ENCODE peak calls at places on chromosomes 2 and 18, in ten cellular contexts. V is Calu3, I is glutamatergic neuron, O is pancreas, U is GM12878, X is activated B cell treated with CpG ODN at 0.5 μM for 24 hours, H is esophagus muscularis mucosa, C is tibial artery, N is astrocyte of the spinal cord, J is MCF 10A. A is an unnamed sample.

GRCh38 chr2:177597759-177598158 is 205.2 kb downstream of the AGPS start:
- DNase-seq in V (no peak), I (no peak), O (no peak), U (no peak), X (no peak), H (no peak), C (no peak), N (no peak), J (no peak), A (peak)

GRCh38 chr2:100936070-100936741 is 65.9 kb upstream of the RPL31 start:
- DNase-seq in V (no peak), I (no peak), O (no peak), U (no peak), X (no peak), H (no peak), C (no peak), N (no peak), J (no peak), A (no peak)

GRCh38 chr2:201182650-201183372 is at the start of gene CASP10:
- DNase-seq in V (peak), I (no peak), O (peak), U (peak), X (no peak), H (no peak), C (no peak), N (peak), J (peak), A (no peak)

GRCh38 chr18:63890950-63891304 is 3.4 kb downstream of the SERPINB2 start:
- DNase-seq in V (no peak), I (no peak), O (no peak), U (no peak), X (no peak), H (no peak), C (no peak), N (peak), J (no peak), A (no peak)

GRCh38 chr2:110114007-110114591 is 1.5 kb downstream of the MALL start:
- DNase-seq in V (peak), I (no peak), O (no peak), U (no peak), X (no peak), H (peak), C (no peak), N (peak), J (peak), A (no peak)

GRCh38 chr2:150974864-150975263 is 286.8 kb downstream of the RBM43 start:
- DNase-seq in V (no peak), I (no peak), O (no peak), U (no peak), X (no peak), H (no peak), C (no peak), N (no peak), J (no peak), A (no peak)

GRCh38 chr2:56132138-56132537 is 51.7 kb upstream of the CCDC85A start:
- DNase-seq in V (no peak), I (no peak), O (no peak), U (no peak), X (no peak), H (no peak), C (no peak), N (peak), J (peak), A (no peak)

GRCh38 chr2:140187086-140187485 is 1406.9 kb upstream of the NXPH2 start:
- DNase-seq in V (no peak), I (no peak), O (no peak), U (no peak), X (no peak), H (no peak), C (no peak), N (no peak), J (no peak), A (no peak)

GRCh38 chr2:58651930-58652329 is 410.8 kb upstream of the FANCL start:
- DNase-seq in V (no peak), I (no peak), O (no peak), U (no peak), X (no peak), H (no peak), C (no peak), N (no peak), J (no peak), A (no peak)

GRCh38 chr18:73124165-73124564 is 256.4 kb upstream of the NETO1 start:
- DNase-seq in V (no peak), I (no peak), O (no peak), U (no peak), X (no peak), H (no peak), C (no peak), N (peak), J (no peak), A (no peak)

GRCh38 chr2:148645925-148646559 is 1.5 kb downstream of the EPC2 start:
- DNase-seq in V (peak), I (no peak), O (peak), U (peak), X (no peak), H (no peak), C (peak), N (peak), J (peak), A (no peak)

GRCh38 chr2:173043466-173043865 is 32.2 kb upstream of the MAP3K20 start:
- DNase-seq in V (no peak), I (no peak), O (peak), U (no peak), X (no peak), H (peak), C (peak), N (no peak), J (no peak), A (no peak)

GRCh38 chr2:24492283-24493272 is 1.5 kb downstream of the NCOA1 start:
- DNase-seq in V (no peak), I (no peak), O (peak), U (no peak), X (no peak), H (no peak), C (peak), N (no peak), J (no peak), A (no peak)

GRCh38 chr18:70301667-70302066 is 12.8 kb downstream of the SOCS6 start:
- DNase-seq in V (no peak), I (no peak), O (no peak), U (no peak), X (no peak), H (no peak), C (no peak), N (no peak), J (no peak), A (no peak)

GRCh38 chr18:70296289-70296688 is 7.4 kb downstream of the SOCS6 start:
- DNase-seq in V (peak), I (no peak), O (no peak), U (no peak), X (no peak), H (no peak), C (no peak), N (no peak), J (no peak), A (no peak)

GRCh38 chr18:70296781-70297180 is 7.9 kb downstream of the SOCS6 start:
- DNase-seq in V (no peak), I (no peak), O (no peak), U (no peak), X (no peak), H (no peak), C (no peak), N (no peak), J (no peak), A (no peak)

GRCh38 chr18:70295633-70296188 is 6.9 kb downstream of the SOCS6 start:
- DNase-seq in V (no peak), I (no peak), O (no peak), U (no peak), X (no peak), H (no peak), C (no peak), N (no peak), J (no peak), A (no peak)

DNA sequence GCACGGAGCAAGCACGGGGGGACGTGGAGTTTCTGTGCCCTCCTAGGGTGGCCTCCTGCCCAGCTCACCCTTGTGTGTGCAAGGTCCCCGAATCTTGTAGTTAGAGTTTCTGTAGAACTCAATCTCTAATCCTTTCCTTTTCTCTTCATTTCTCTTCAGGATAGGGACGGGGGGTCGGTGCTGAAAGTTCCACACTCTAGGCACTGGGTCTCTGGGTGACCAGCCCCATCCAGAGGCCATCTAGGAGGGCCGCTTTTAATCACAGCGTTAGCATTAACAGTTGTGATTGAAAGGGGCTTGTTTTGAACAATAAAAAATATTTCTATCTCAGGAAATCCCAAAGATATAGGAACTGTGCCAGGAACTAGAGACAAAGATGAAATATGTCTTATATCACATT is 10.5 kb downstream of the SOCS6 start:
- DNase-seq in V (no peak), I (no peak), O (no peak), U (no peak), X (no peak), H (no peak), C (no peak), N (no peak), J (no peak), A (no peak)
- TF ChIP-seq CTCF in V (no peak), I (no peak), O (no peak), U (no peak), X (no peak), H (no peak), C (no peak), N (no peak), J (no peak), A (no peak)

GRCh38 chr2:30691948-30692828 is 115.1 kb downstream of the CAPN13 start:
- DNase-seq in V (no peak), I (no peak), O (no peak), U (no peak), X (no peak), H (peak), C (no peak), N (no peak), J (peak), A (peak)
- TF ChIP-seq CTCF in V (no peak), I (no peak), O (no peak), U (peak), X (no peak), H (no peak), C (peak), N (peak), J (peak), A (no peak)

GRCh38 chr18:40821596-40822243 is 1133.3 kb upstream of the PIK3C3 start:
- DNase-seq in V (no peak), I (peak), O (no peak), U (no peak), X (no peak), H (no peak), C (no peak), N (no peak), J (no peak), A (no peak)

DNA sequence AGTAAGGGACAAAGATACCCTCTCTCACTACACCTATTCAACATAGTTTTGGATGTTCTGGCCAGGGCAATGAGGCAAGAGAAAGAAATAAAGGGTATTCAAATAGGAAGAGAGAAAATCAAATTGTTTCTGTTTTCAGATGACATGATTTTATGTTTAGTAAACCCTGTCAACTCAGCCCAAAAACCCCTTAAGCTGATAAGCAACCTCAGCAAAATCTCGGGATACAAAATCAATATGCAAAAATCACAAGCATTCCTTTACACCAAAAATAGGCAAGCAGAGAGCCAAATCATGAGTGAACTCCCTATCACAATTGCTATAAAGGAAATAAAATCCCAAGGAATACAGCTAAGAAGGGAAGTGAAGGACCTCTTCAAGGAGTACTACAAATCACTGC is 1130.7 kb upstream of the PIK3C3 start:
- DNase-seq in V (no peak), I (no peak), O (no peak), U (no peak), X (no peak), H (no peak), C (no peak), N (no peak), J (no peak), A (no peak)
- TF ChIP-seq CTCF in V (no peak), I (no peak), O (no peak), U (no peak), X (no peak), H (no peak), C (no peak), N (no peak), J (no peak), A (no peak)

GRCh38 chr2:114025030-114025429 is 135.1 kb downstream of the ACTR3 start:
- DNase-seq in V (no peak), I (no peak), O (no peak), U (no peak), X (no peak), H (no peak), C (no peak), N (no peak), J (no peak), A (no peak)
- TF ChIP-seq CTCF in V (no peak), I (no peak), O (no peak), U (no peak), X (no peak), H (no peak), C (no peak), N (no peak), J (no peak), A (no peak)

GRCh38 chr2:46053502-46054094 is 243.6 kb upstream of the EPAS1 start:
- DNase-seq in V (no peak), I (no peak), O (no peak), U (no peak), X (no peak), H (no peak), C (no peak), N (no peak), J (no peak), A (no peak)

GRCh38 chr2:46056541-46056940 is 240.7 kb upstream of the EPAS1 start:
- DNase-seq in V (no peak), I (no peak), O (no peak), U (no peak), X (no peak), H (no peak), C (no peak), N (no peak), J (no peak), A (no peak)

GRCh38 chr2:46062637-46063412 is 234.4 kb upstream of the EPAS1 start:
- DNase-seq in V (peak), I (peak), O (peak), U (no peak), X (peak), H (peak), C (peak), N (peak), J (peak), A (peak)

GRCh38 chr2:46058140-46058539 is 239.1 kb upstream of the EPAS1 start:
- DNase-seq in V (no peak), I (no peak), O (no peak), U (no peak), X (no peak), H (no peak), C (no peak), N (no peak), J (no peak), A (no peak)
- TF ChIP-seq CTCF in V (no peak), I (no peak), O (no peak), U (no peak), X (no peak), H (no peak), C (no peak), N (no peak), J (no peak), A (no peak)

GRCh38 chr2:232292395-232293154 is 86.0 kb upstream of the ALPP start:
- DNase-seq in V (peak), I (peak), O (peak), U (no peak), X (peak), H (no peak), C (peak), N (peak), J (peak), A (no peak)
- TF ChIP-seq CTCF in V (peak), I (peak), O (peak), U (peak), X (no peak), H (no peak), C (peak), N (peak), J (peak), A (peak)

GRCh38 chr18:36312806-36313395 is 15.4 kb downstream of the FHOD3 start:
- DNase-seq in V (no peak), I (no peak), O (no peak), U (no peak), X (no peak), H (no peak), C (no peak), N (no peak), J (peak), A (no peak)

GRCh38 chr18:36309436-36310391 is 12.2 kb downstream of the FHOD3 start:
- DNase-seq in V (peak), I (no peak), O (peak), U (no peak), X (no peak), H (no peak), C (no peak), N (peak), J (peak), A (peak)

GRCh38 chr18:36314098-36314497 is 16.6 kb downstream of the FHOD3 start:
- DNase-seq in V (no peak), I (no peak), O (no peak), U (no peak), X (no peak), H (no peak), C (peak), N (peak), J (peak), A (no peak)

GRCh38 chr18:36308711-36309435 is 11.4 kb downstream of the FHOD3 start:
- DNase-seq in V (no peak), I (no peak), O (no peak), U (no peak), X (no peak), H (no peak), C (no peak), N (no peak), J (peak), A (peak)

GRCh38 chr18:36311026-36311570 is 13.6 kb downstream of the FHOD3 start:
- DNase-seq in V (no peak), I (no peak), O (no peak), U (no peak), X (no peak), H (no peak), C (no peak), N (no peak), J (no peak), A (peak)
- TF ChIP-seq CTCF in V (no peak), I (no peak), O (no peak), U (no peak), X (no peak), H (no peak), C (no peak), N (no peak), J (no peak), A (no peak)

GRCh38 chr18:50982802-50983179 is 15.0 kb downstream of the ELAC1 start:
- DNase-seq in V (no peak), I (no peak), O (no peak), U (no peak), X (no peak), H (no peak), C (no peak), N (peak), J (no peak), A (no peak)
- TF ChIP-seq CTCF in V (no peak), I (no peak), O (no peak), U (no peak), X (no peak), H (no peak), C (no peak), N (no peak), J (no peak), A (no peak)

GRCh38 chr2:220051716-220052115 is 424.3 kb downstream of the SLC4A3 start:
- DNase-seq in V (no peak), I (no peak), O (no peak), U (no peak), X (no peak), H (no peak), C (no peak), N (no peak), J (no peak), A (no peak)

GRCh38 chr2:220057922-220058321 is 430.5 kb downstream of the SLC4A3 start:
- DNase-seq in V (no peak), I (no peak), O (no peak), U (no peak), X (no peak), H (no peak), C (no peak), N (no peak), J (no peak), A (no peak)

GRCh38 chr2:220053919-220054318 is 426.5 kb downstream of the SLC4A3 start:
- DNase-seq in V (no peak), I (no peak), O (no peak), U (no peak), X (no peak), H (no peak), C (no peak), N (no peak), J (peak), A (no peak)
- TF ChIP-seq CTCF in V (no peak), I (peak), O (no peak), U (peak), X (no peak), H (no peak), C (no peak), N (peak), J (peak), A (peak)